ENCODE peak calls at places on chromosomes 11 and 22, in four cellular contexts. M, U, O and I are unnamed samples.

GRCh38 chr22:30262917-30263741 is 3.5 kb downstream of the OSM start:
- DNase-seq in M (peak), U (peak), O (peak), I (peak)

GRCh38 chr11:32891657-32892354 is 805 bp upstream of the QSER1 start:
- DNase-seq in M (peak), U (no peak), O (no peak), I (no peak)

GRCh38 chr11:19121646-19122045 is 4.7 kb downstream of the ZDHHC13 start:
- DNase-seq in M (no peak), U (no peak), O (no peak), I (peak)

GRCh38 chr22:49638788-49639187 is 188.9 kb downstream of the BRD1 start:
- DNase-seq in M (peak), U (no peak), O (no peak), I (no peak)

GRCh38 chr11:59875856-59876519 is 2.6 kb upstream of the OOSP3 start:
- DNase-seq in M (no peak), U (no peak), O (no peak), I (no peak)

GRCh38 chr11:111814567-111814966 is 48.4 kb upstream of the PPP2R1B start:
- DNase-seq in M (no peak), U (no peak), O (no peak), I (peak)

GRCh38 chr11:46119352-46120216 is 1.7 kb downstream of the PHF21A start:
- DNase-seq in M (peak), U (peak), O (peak), I (peak)

GRCh38 chr11:859394-860131 is 16.9 kb downstream of the TSPAN4 start:
- DNase-seq in M (peak), U (peak), O (no peak), I (peak)

GRCh38 chr22:46149493-46149997 is 781 bp upstream of the PPARA start:
- DNase-seq in M (no peak), U (peak), O (no peak), I (no peak)

GRCh38 chr22:21734540-21735197 is 925 bp downstream of the YPEL1 start:
- DNase-seq in M (peak), U (no peak), O (no peak), I (no peak)

GRCh38 chr11:120398184-120398583 is 62.0 kb downstream of the ARHGEF12 start:
- DNase-seq in M (no peak), U (no peak), O (no peak), I (no peak)

GRCh38 chr11:72398058-72398758 is 36.1 kb downstream of the CLPB start:
- DNase-seq in M (no peak), U (no peak), O (no peak), I (no peak)

GRCh38 chr22:36386900-36387663 is 685 bp downstream of the MYH9 start:
- DNase-seq in M (peak), U (peak), O (peak), I (no peak)

GRCh38 chr11:17906436-17906835 is 106.4 kb downstream of the SERGEF start:
- DNase-seq in M (peak), U (no peak), O (no peak), I (no peak)

GRCh38 chr11:117815262-117815803 is 9.2 kb downstream of the FXYD2 start:
- DNase-seq in M (no peak), U (no peak), O (peak), I (no peak)

GRCh38 chr11:75101424-75102128 is 4.9 kb upstream of the OR2AT4 start:
- DNase-seq in M (no peak), U (no peak), O (no peak), I (no peak)

GRCh38 chr11:44505591-44506054 is 59.8 kb upstream of the CD82 start:
- DNase-seq in M (peak), U (no peak), O (no peak), I (peak)

GRCh38 chr11:33774356-33775063 is at the start of gene FBXO3:
- DNase-seq in M (peak), U (peak), O (peak), I (peak)

GRCh38 chr22:35842954-35843353 is 125.3 kb downstream of the APOL5 start:
- DNase-seq in M (peak), U (no peak), O (no peak), I (peak)

GRCh38 chr11:96817488-96817887 is 427.7 kb downstream of the JRKL start:
- DNase-seq in M (no peak), U (no peak), O (no peak), I (peak)

GRCh38 chr11:5369793-5370192 is 13.8 kb upstream of the OR51M1 start:
- DNase-seq in M (peak), U (no peak), O (no peak), I (peak)

GRCh38 chr11:128205796-128206195 is 381.6 kb downstream of the ETS1 start:
- DNase-seq in M (peak), U (no peak), O (no peak), I (no peak)

GRCh38 chr11:60197442-60197841 is 14.6 kb upstream of the MS4A6A start:
- DNase-seq in M (no peak), U (no peak), O (no peak), I (no peak)

GRCh38 chr22:46070722-46071450 is 79.4 kb upstream of the PPARA start:
- DNase-seq in M (peak), U (peak), O (peak), I (peak)

GRCh38 chr11:20067665-20068064 is 92.6 kb downstream of the DBX1 start:
- DNase-seq in M (no peak), U (no peak), O (no peak), I (no peak)

GRCh38 chr11:12585861-12586260 is 88.4 kb upstream of the TEAD1 start:
- DNase-seq in M (no peak), U (no peak), O (no peak), I (no peak)

GRCh38 chr11:13667245-13667644 is 1.2 kb upstream of the FAR1 start:
- DNase-seq in M (no peak), U (no peak), O (no peak), I (peak)

GRCh38 chr11:126079640-126080205 is 17.1 kb upstream of the CDON start:
- DNase-seq in M (no peak), U (no peak), O (no peak), I (no peak)

GRCh38 chr11:35623708-35624168 is 5.5 kb downstream of the FJX1 start:
- DNase-seq in M (peak), U (no peak), O (no peak), I (peak)

GRCh38 chr11:126086248-126086647 is 23.6 kb upstream of the CDON start:
- DNase-seq in M (no peak), U (no peak), O (no peak), I (no peak)

GRCh38 chr11:76048763-76049162 is 157.5 kb downstream of the WNT11 start:
- DNase-seq in M (no peak), U (no peak), O (no peak), I (no peak)

GRCh38 chr11:64608636-64609035 is 17.6 kb downstream of the SLC22A12 start:
- DNase-seq in M (no peak), U (no peak), O (no peak), I (no peak)

GRCh38 chr11:19704213-19704612 is 8.4 kb upstream of the NAV2 start:
- DNase-seq in M (no peak), U (no peak), O (no peak), I (no peak)

GRCh38 chr11:79438631-79439429 is 2.0 kb downstream of the TENM4 start:
- DNase-seq in M (peak), U (peak), O (no peak), I (no peak)

GRCh38 chr22:32723632-32724031 is 77.9 kb upstream of the TIMP3 start:
- DNase-seq in M (peak), U (peak), O (peak), I (peak)

GRCh38 chr11:101195294-101195693 is 65.7 kb upstream of the PGR start:
- DNase-seq in M (no peak), U (no peak), O (no peak), I (no peak)

DNA sequence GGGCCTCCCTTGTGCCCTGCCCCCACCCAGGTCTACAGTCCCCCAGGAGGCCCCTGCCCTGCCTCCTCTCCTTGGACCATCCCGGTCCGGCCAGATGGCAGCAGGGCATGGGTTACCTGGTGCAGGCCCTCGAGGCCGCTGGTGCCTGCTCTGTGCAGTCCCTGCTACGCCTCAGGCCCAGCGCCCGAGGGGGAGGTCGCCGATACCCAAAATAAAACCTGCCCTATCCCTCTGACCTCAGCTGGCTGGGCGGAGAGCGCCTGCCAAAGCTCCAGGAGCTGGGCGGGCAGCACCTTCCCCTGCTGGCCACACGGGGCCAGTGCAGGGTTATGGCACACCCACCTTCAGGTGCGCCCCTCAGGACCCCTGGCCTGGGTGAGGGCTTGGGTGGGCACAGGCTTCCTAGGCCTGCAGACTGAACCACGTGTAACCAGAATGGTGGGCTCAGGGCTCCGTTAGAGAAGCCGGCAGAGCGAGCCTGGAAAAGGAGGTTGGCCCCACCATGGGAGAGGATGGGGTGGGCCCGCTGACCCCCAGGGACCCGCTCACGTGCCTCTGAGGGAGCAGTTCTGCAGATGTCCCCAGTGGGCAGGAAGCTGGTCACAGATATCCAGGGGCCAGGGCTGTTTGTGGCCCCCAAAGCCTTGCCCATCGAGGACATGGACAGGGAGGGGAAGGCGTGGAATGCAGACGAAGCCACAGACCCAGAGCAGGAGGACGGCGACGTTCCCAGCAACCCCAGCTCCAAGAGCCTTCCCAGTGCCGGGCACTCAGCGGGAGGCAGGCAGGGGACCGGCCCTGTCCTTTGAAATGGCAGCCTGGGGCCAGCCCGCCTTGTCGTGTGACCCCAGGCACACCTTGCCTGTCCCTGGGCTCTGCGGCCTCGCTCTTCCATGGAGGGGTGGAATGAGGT is 1.7 kb upstream of the TNNT3 start:
- DNase-seq in M (no peak), U (no peak), O (no peak), I (no peak)
- TF ChIP-seq CTCF in M (peak), U (no peak), O (peak), I (peak)

DNA sequence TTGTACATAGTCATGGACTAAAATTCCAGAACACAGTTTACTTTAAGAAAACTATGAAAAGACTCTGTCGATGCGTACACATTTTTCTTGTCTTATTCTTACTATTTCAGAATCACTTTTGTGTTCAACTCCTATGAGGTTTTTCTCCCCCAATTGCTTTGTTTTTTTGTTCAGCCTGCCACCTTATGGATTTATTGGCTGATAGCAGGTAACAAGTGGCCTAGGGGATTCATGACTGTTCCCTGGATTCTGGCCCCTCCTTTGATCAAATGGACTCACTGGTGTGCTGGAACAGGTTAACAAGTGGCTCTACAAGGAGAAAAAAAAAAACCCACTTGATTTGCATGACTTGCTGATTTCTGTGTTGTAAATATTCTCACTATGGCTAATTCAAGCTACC is 10.6 kb downstream of the MMP20 start:
- DNase-seq in M (peak), U (no peak), O (no peak), I (no peak)
- TF ChIP-seq CTCF in M (no peak), U (no peak), O (no peak), I (no peak)

GRCh38 chr11:82225502-82225901 is 508.2 kb downstream of the FAM181B start:
- DNase-seq in M (no peak), U (no peak), O (no peak), I (no peak)

GRCh38 chr11:82229346-82229745 is 504.3 kb downstream of the FAM181B start:
- DNase-seq in M (peak), U (no peak), O (no peak), I (no peak)

GRCh38 chr11:82225930-82226329 is 507.7 kb downstream of the FAM181B start:
- DNase-seq in M (peak), U (no peak), O (no peak), I (no peak)
- TF ChIP-seq CTCF in M (no peak), U (no peak), O (no peak), I (no peak)

DNA sequence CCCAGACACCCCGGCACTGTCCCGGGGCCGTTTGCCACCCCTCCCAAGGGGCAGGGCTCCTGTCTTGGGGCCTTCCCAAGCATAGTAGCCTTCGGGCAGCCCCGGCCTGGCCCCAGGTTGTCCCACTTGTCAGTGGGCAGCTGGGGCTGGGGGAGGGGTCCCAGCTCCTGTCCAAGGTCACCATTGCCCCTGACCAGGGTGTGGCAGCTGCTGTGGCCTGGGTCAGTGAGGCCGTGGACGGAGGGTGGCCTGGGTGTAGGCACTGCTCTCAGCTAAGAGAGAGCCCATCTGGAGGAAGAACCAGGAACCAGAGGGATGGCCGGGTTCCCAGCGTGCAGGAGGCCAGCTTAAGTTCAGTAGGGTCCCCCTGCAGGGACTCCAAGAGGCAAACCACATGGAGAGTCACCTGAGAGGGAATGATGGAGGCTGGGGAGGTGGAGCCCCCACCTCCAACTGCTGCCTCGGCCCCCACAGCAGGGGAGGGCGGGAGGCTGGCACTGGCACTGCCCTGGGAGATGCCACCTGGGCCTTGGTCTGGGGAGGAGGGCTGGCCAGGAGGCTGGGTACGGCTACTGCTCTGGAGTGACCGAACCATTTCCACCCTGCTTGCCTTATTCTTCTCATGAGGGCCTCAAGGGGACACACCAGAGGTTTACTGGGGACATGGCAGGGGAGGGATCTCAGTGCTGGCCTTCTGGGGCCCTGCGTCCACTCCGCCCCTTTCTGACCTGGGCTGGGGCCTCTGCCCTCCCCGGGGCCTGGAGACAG is 6.7 kb upstream of the CCDC188 start:
- DNase-seq in M (no peak), U (no peak), O (no peak), I (no peak)
- TF ChIP-seq CTCF in M (no peak), U (no peak), O (no peak), I (peak)

GRCh38 chr11:9573054-9573774 is at the start of gene WEE1:
- DNase-seq in M (peak), U (peak), O (peak), I (peak)
- TF ChIP-seq CTCF in M (no peak), U (no peak), O (no peak), I (no peak)

GRCh38 chr11:115219378-115219777 is 284.8 kb downstream of the CADM1 start:
- DNase-seq in M (no peak), U (no peak), O (no peak), I (no peak)
- TF ChIP-seq CTCF in M (no peak), U (no peak), O (no peak), I (no peak)

GRCh38 chr22:42632096-42632495 is 8.3 kb downstream of the ATP5MGL start:
- DNase-seq in M (no peak), U (no peak), O (no peak), I (no peak)
- TF ChIP-seq CTCF in M (peak), U (no peak), O (no peak), I (peak)

DNA sequence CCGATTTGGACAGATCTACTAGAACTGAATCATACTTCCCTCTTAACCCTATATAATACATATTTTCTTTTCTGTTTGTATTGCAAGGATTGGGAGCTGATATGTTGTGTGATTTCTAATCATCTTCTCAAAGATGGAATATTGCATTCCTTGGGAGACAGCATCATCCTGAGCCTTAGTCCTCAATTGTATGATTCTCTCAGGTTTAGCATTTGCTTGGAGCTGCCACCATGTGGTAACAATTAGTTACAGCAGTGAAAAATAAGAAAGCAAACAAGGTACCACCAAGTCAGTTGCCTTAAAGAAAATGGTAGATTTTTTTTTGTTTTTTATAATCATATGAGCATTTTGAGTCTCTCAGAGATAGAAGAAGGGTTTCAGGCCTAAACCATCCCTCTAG is 11.9 kb downstream of the SNX19 start:
- DNase-seq in M (peak), U (no peak), O (no peak), I (no peak)
- TF ChIP-seq CTCF in M (no peak), U (peak), O (no peak), I (peak)

GRCh38 chr11:123551085-123551484 is 103.3 kb downstream of the SCN3B start:
- DNase-seq in M (no peak), U (no peak), O (no peak), I (no peak)

GRCh38 chr11:123549901-123550619 is 104.4 kb downstream of the SCN3B start:
- DNase-seq in M (no peak), U (no peak), O (no peak), I (peak)

GRCh38 chr11:123547180-123547579 is 107.2 kb downstream of the SCN3B start:
- DNase-seq in M (no peak), U (no peak), O (no peak), I (no peak)

GRCh38 chr11:123548774-123549173 is 105.7 kb downstream of the SCN3B start:
- DNase-seq in M (no peak), U (no peak), O (no peak), I (no peak)

GRCh38 chr11:123550620-123550917 is 103.9 kb downstream of the SCN3B start:
- DNase-seq in M (no peak), U (no peak), O (no peak), I (no peak)
- TF ChIP-seq CTCF in M (no peak), U (no peak), O (no peak), I (no peak)